ENCODE peak calls at places on chromosomes 16 and 17, in six cellular contexts. H, P, G, J, N and A are unnamed samples.

GRCh38 chr16:81444448-81445121 is at the start of gene CMIP:
- DNase-seq in H (peak; percentile 89), P (peak; percentile 71), G (peak; percentile 88), J (peak; percentile 86), N (peak; percentile 81), A (peak; percentile 92)

GRCh38 chr16:30141750-30142149 is 18.7 kb upstream of the MAPK3 start:
- DNase-seq in H (no peak), P (no peak), G (no peak), J (no peak), N (no peak), A (no peak)

GRCh38 chr16:56852968-56853367 is 12.0 kb upstream of the SLC12A3 start:
- DNase-seq in H (no peak), P (no peak), G (no peak), J (no peak), N (no peak), A (no peak)

GRCh38 chr16:31695667-31696066 is 168.0 kb downstream of the AHSP start:
- DNase-seq in H (no peak), P (no peak), G (no peak), J (no peak), N (peak; percentile 75), A (no peak)

GRCh38 chr17:48132375-48132774 is 24.8 kb downstream of the SNX11 start:
- DNase-seq in H (no peak), P (no peak), G (no peak), J (no peak), N (no peak), A (no peak)

GRCh38 chr16:53152321-53152720 is 97.5 kb downstream of the CHD9 start:
- DNase-seq in H (no peak), P (no peak), G (no peak), J (no peak), N (no peak), A (no peak)

GRCh38 chr16:10679921-10680320 is 14.8 kb downstream of the TEKT5 start:
- DNase-seq in H (no peak), P (no peak), G (no peak), J (no peak), N (no peak), A (no peak)

GRCh38 chr16:88539261-88539651 is 30.9 kb upstream of the ZC3H18 start:
- DNase-seq in H (no peak), P (no peak), G (no peak), J (no peak), N (no peak), A (no peak)

GRCh38 chr16:19831678-19832077 is 53.0 kb downstream of the GPRC5B start:
- DNase-seq in H (peak; percentile 45), P (no peak), G (no peak), J (peak; percentile 41), N (no peak), A (peak; percentile 27)

GRCh38 chr16:19522369-19523159 is 666 bp upstream of the GDE1 start:
- DNase-seq in H (no peak), P (no peak), G (no peak), J (no peak), N (no peak), A (no peak)